ENCODE peak calls at places on chromosomes 3 and 15, in seven cellular contexts. P is pulmonary artery endothelial cell, Q is globus pallidus, I is prostate gland, X is mesendoderm, L is memory B cell, G is K562. B is an unnamed sample.

GRCh38 chr15:70535955-70536338 is 227.4 kb downstream of the UACA start:
- DNase-seq in P (no peak), Q (no peak), I (no peak), X (no peak), L (no peak), G (no peak), B (no peak)

GRCh38 chr3:38369186-38369585 is 22.6 kb downstream of the XYLB start:
- DNase-seq in P (no peak), Q (no peak), I (no peak), X (no peak), L (no peak), G (no peak), B (no peak)

GRCh38 chr3:159062734-159063410 is 261.0 kb downstream of the MFSD1 start:
- DNase-seq in P (no peak), Q (no peak), I (no peak), X (no peak), L (no peak), G (no peak), B (no peak)

GRCh38 chr3:16482770-16483531 is 30.5 kb downstream of the RFTN1 start:
- DNase-seq in P (no peak), Q (no peak), I (no peak), X (peak), L (peak), G (no peak), B (no peak)

GRCh38 chr3:133953297-133953696 is 57.6 kb upstream of the RAB6B start:
- DNase-seq in P (no peak), Q (no peak), I (no peak), X (no peak), L (no peak), G (no peak), B (no peak)

GRCh38 chr15:23514492-23514891 is 51.0 kb upstream of the MKRN3 start:
- DNase-seq in P (no peak), Q (no peak), I (no peak), X (no peak), L (no peak), G (no peak), B (no peak)

GRCh38 chr15:48955370-48955769 is 8.3 kb downstream of the SHC4 start:
- DNase-seq in P (no peak), Q (no peak), I (no peak), X (no peak), L (no peak), G (no peak), B (no peak)

GRCh38 chr3:46946856-46947544 is 29.5 kb downstream of the CCDC12 start:
- DNase-seq in P (no peak), Q (no peak), I (no peak), X (no peak), L (no peak), G (peak), B (no peak)

GRCh38 chr15:66390670-66391069 is 4.0 kb downstream of the MAP2K1 start:
- DNase-seq in P (no peak), Q (peak), I (no peak), X (no peak), L (no peak), G (peak), B (no peak)

GRCh38 chr3:31546725-31547124 is 14.0 kb downstream of the STT3B start:
- DNase-seq in P (no peak), Q (no peak), I (no peak), X (no peak), L (no peak), G (no peak), B (no peak)

GRCh38 chr3:170222647-170223541 is 670 bp downstream of the PRKCI start:
- DNase-seq in P (no peak), Q (peak), I (peak), X (peak), L (peak), G (peak), B (peak)

GRCh38 chr3:102163039-102163817 is 271.6 kb upstream of the ZPLD1 start:
- DNase-seq in P (peak), Q (no peak), I (no peak), X (no peak), L (no peak), G (no peak), B (no peak)

GRCh38 chr15:20357139-20358065 is 184.2 kb downstream of the GOLGA6L6 start:
- DNase-seq in P (no peak), Q (no peak), I (peak), X (no peak), L (no peak), G (peak), B (no peak)

GRCh38 chr3:28726840-28727239 is 378.2 kb upstream of the AZI2 start:
- DNase-seq in P (peak), Q (peak), I (no peak), X (peak), L (no peak), G (peak), B (peak)

GRCh38 chr15:73951044-73951561 is 24.8 kb downstream of the LOXL1 start:
- DNase-seq in P (peak), Q (peak), I (peak), X (peak), L (peak), G (peak), B (peak)

GRCh38 chr15:88401269-88401971 is 65.8 kb downstream of the MRPL46 start:
- DNase-seq in P (no peak), Q (no peak), I (no peak), X (no peak), L (no peak), G (no peak), B (no peak)

GRCh38 chr3:176415896-176416295 is 781.4 kb downstream of the TBL1XR1 start:
- DNase-seq in P (no peak), Q (no peak), I (no peak), X (peak), L (no peak), G (no peak), B (no peak)

GRCh38 chr3:55487376-55488241 is 503 bp upstream of the WNT5A start:
- DNase-seq in P (no peak), Q (peak), I (no peak), X (peak), L (no peak), G (no peak), B (peak)

GRCh38 chr15:85788796-85789495 is 5.8 kb downstream of the KLHL25 start:
- DNase-seq in P (no peak), Q (no peak), I (peak), X (peak), L (no peak), G (no peak), B (peak)

GRCh38 chr15:40684381-40684780 is 10.6 kb upstream of the RAD51 start:
- DNase-seq in P (no peak), Q (no peak), I (no peak), X (no peak), L (no peak), G (no peak), B (no peak)